ENCODE peak calls at places on chromosomes 16 and 17, in nine cellular contexts. One of them, this sample, is unnamed.
A peak's percentile ranks its signal among the peaks of the same experiment; 100 is the strongest.

GRCh38 chr17:56608941-56609340 is 15.4 kb downstream of the NOG start:
- DNase-seq in BJ: no peak
- DNase-seq in neural progenitor cell: no peak
- DNase-seq in uterus: no peak
- DNase-seq in upper lobe of right lung: no peak
- DNase-seq in GM06990: no peak
- DNase-seq in heart right ventricle: no peak
- DNase-seq in BE2C: no peak
- DNase-seq in heart left ventricle: no peak
- DNase-seq in this sample: no peak

GRCh38 chr17:64020068-64020766 is at the start of gene ICAM2:
- DNase-seq in heart right ventricle: peak; percentile 63
- DNase-seq in neural progenitor cell: no peak
- DNase-seq in upper lobe of right lung: no peak
- DNase-seq in BE2C: no peak
- DNase-seq in uterus: peak; percentile 33
- DNase-seq in heart left ventricle: peak; percentile 83
- DNase-seq in GM06990: peak; percentile 85
- DNase-seq in BJ: no peak
- DNase-seq in this sample: no peak

GRCh38 chr16:2154533-2155090 is 970 bp upstream of the TRAF7 start:
- DNase-seq in heart right ventricle: no peak
- DNase-seq in uterus: no peak
- DNase-seq in neural progenitor cell: no peak
- DNase-seq in heart left ventricle: no peak
- DNase-seq in GM06990: no peak
- DNase-seq in upper lobe of right lung: no peak
- DNase-seq in BJ: no peak
- DNase-seq in BE2C: no peak
- DNase-seq in this sample: no peak

GRCh38 chr16:56246051-56246817 is 54.9 kb downstream of the GNAO1 start:
- DNase-seq in heart right ventricle: no peak
- DNase-seq in neural progenitor cell: peak; percentile 19
- DNase-seq in upper lobe of right lung: no peak
- DNase-seq in GM06990: no peak
- DNase-seq in heart left ventricle: no peak
- DNase-seq in uterus: no peak
- DNase-seq in BJ: peak; percentile 55
- DNase-seq in BE2C: peak; percentile 91
- DNase-seq in this sample: peak; percentile 85

GRCh38 chr16:66510711-66511614 is 39.0 kb downstream of the TK2 start:
- DNase-seq in GM06990: no peak
- DNase-seq in upper lobe of right lung: no peak
- DNase-seq in neural progenitor cell: peak; percentile 22
- DNase-seq in BE2C: no peak
- DNase-seq in uterus: no peak
- DNase-seq in BJ: no peak
- DNase-seq in heart left ventricle: no peak
- DNase-seq in heart right ventricle: no peak
- DNase-seq in this sample: no peak

GRCh38 chr17:11506635-11507034 is 91.6 kb upstream of the DNAH9 start:
- DNase-seq in GM06990: no peak
- DNase-seq in BJ: no peak
- DNase-seq in heart right ventricle: no peak
- DNase-seq in uterus: no peak
- DNase-seq in heart left ventricle: no peak
- DNase-seq in neural progenitor cell: peak; percentile 88
- DNase-seq in BE2C: no peak
- DNase-seq in upper lobe of right lung: no peak
- DNase-seq in this sample: no peak

GRCh38 chr17:2034806-2035548 is 5.0 kb downstream of the DPH1 start:
- DNase-seq in neural progenitor cell: no peak
- DNase-seq in heart right ventricle: no peak
- DNase-seq in upper lobe of right lung: no peak
- DNase-seq in uterus: no peak
- DNase-seq in BE2C: no peak
- DNase-seq in BJ: no peak
- DNase-seq in heart left ventricle: no peak
- DNase-seq in GM06990: no peak
- DNase-seq in this sample: no peak

GRCh38 chr17:6688944-6689343 is 24.2 kb downstream of the SLC13A5 start:
- DNase-seq in upper lobe of right lung: no peak
- DNase-seq in heart right ventricle: no peak
- DNase-seq in BJ: no peak
- DNase-seq in heart left ventricle: no peak
- DNase-seq in BE2C: no peak
- DNase-seq in uterus: no peak
- DNase-seq in GM06990: no peak
- DNase-seq in neural progenitor cell: no peak
- DNase-seq in this sample: no peak

GRCh38 chr17:81043725-81044427 is 8.9 kb downstream of the BAIAP2 start:
- DNase-seq in heart left ventricle: no peak
- DNase-seq in uterus: no peak
- DNase-seq in GM06990: no peak
- DNase-seq in BJ: no peak
- DNase-seq in BE2C: no peak
- DNase-seq in neural progenitor cell: peak; percentile 61
- DNase-seq in heart right ventricle: peak; percentile 34
- DNase-seq in upper lobe of right lung: peak; percentile 90
- DNase-seq in this sample: peak; percentile 90

GRCh38 chr17:57038486-57038885 is 46.6 kb upstream of the AKAP1 start:
- DNase-seq in BJ: no peak
- DNase-seq in BE2C: no peak
- DNase-seq in heart right ventricle: no peak
- DNase-seq in heart left ventricle: no peak
- DNase-seq in uterus: no peak
- DNase-seq in GM06990: no peak
- DNase-seq in upper lobe of right lung: no peak
- DNase-seq in neural progenitor cell: no peak
- DNase-seq in this sample: no peak

GRCh38 chr16:83968891-83969672 is 1.0 kb downstream of the NECAB2 start:
- DNase-seq in GM06990: no peak
- DNase-seq in heart left ventricle: no peak
- DNase-seq in BJ: no peak
- DNase-seq in uterus: no peak
- DNase-seq in neural progenitor cell: peak; percentile 47
- DNase-seq in BE2C: no peak
- DNase-seq in upper lobe of right lung: no peak
- DNase-seq in heart right ventricle: no peak
- DNase-seq in this sample: no peak

GRCh38 chr17:37360632-37361031 is 15.2 kb upstream of the C17orf78 start:
- DNase-seq in BE2C: no peak
- DNase-seq in GM06990: no peak
- DNase-seq in uterus: no peak
- DNase-seq in BJ: no peak
- DNase-seq in heart left ventricle: no peak
- DNase-seq in heart right ventricle: no peak
- DNase-seq in upper lobe of right lung: no peak
- DNase-seq in neural progenitor cell: no peak
- DNase-seq in this sample: no peak

GRCh38 chr17:43389022-43389947 is 9.5 kb upstream of the ARL4D start:
- DNase-seq in uterus: peak; percentile 83
- DNase-seq in neural progenitor cell: peak; percentile 81
- DNase-seq in GM06990: peak; percentile 81
- DNase-seq in heart right ventricle: peak; percentile 76
- DNase-seq in heart left ventricle: peak; percentile 82
- DNase-seq in BJ: no peak
- DNase-seq in BE2C: peak; percentile 87
- DNase-seq in upper lobe of right lung: peak; percentile 92
- DNase-seq in this sample: no peak

GRCh38 chr17:76191891-76192290 is 48.4 kb downstream of the RNF157 start:
- DNase-seq in BE2C: no peak
- DNase-seq in BJ: no peak
- DNase-seq in uterus: no peak
- DNase-seq in upper lobe of right lung: no peak
- DNase-seq in heart right ventricle: no peak
- DNase-seq in neural progenitor cell: no peak
- DNase-seq in heart left ventricle: no peak
- DNase-seq in GM06990: peak; percentile 69
- DNase-seq in this sample: no peak

GRCh38 chr17:44830359-44831269 is 527 bp upstream of the GJC1 start:
- DNase-seq in upper lobe of right lung: peak; percentile 62
- DNase-seq in uterus: peak; percentile 43
- DNase-seq in BE2C: peak; percentile 31
- DNase-seq in BJ: no peak
- DNase-seq in heart left ventricle: peak; percentile 30
- DNase-seq in GM06990: peak; percentile 37
- DNase-seq in neural progenitor cell: peak; percentile 60
- DNase-seq in heart right ventricle: peak; percentile 32
- DNase-seq in this sample: no peak

GRCh38 chr17:45432405-45433113 is at the start of gene ARHGAP27:
- DNase-seq in GM06990: no peak
- DNase-seq in BJ: no peak
- DNase-seq in neural progenitor cell: peak; percentile 54
- DNase-seq in upper lobe of right lung: peak; percentile 87
- DNase-seq in heart left ventricle: peak; percentile 78
- DNase-seq in uterus: no peak
- DNase-seq in BE2C: no peak
- DNase-seq in heart right ventricle: peak; percentile 77
- DNase-seq in this sample: no peak

GRCh38 chr16:88200896-88201185 is 181.9 kb upstream of the ZNF469 start:
- DNase-seq in heart left ventricle: no peak
- DNase-seq in GM06990: no peak
- DNase-seq in BE2C: no peak
- DNase-seq in upper lobe of right lung: peak; percentile 47
- DNase-seq in uterus: no peak
- DNase-seq in heart right ventricle: no peak
- DNase-seq in BJ: no peak
- DNase-seq in neural progenitor cell: no peak
- DNase-seq in this sample: no peak

GRCh38 chr16:55562936-55563335 is 3.5 kb upstream of the CAPNS2 start:
- DNase-seq in neural progenitor cell: no peak
- DNase-seq in heart right ventricle: no peak
- DNase-seq in BE2C: no peak
- DNase-seq in GM06990: no peak
- DNase-seq in uterus: no peak
- DNase-seq in upper lobe of right lung: no peak
- DNase-seq in heart left ventricle: no peak
- DNase-seq in BJ: no peak
- DNase-seq in this sample: no peak

GRCh38 chr16:53754938-53755910 is 51.3 kb downstream of the FTO start:
- DNase-seq in upper lobe of right lung: no peak
- DNase-seq in BE2C: no peak
- DNase-seq in heart left ventricle: no peak
- DNase-seq in GM06990: no peak
- DNase-seq in BJ: no peak
- DNase-seq in neural progenitor cell: no peak
- DNase-seq in uterus: peak; percentile 86
- DNase-seq in heart right ventricle: no peak
- DNase-seq in this sample: peak; percentile 65
- TF ChIP-seq CTCF in upper lobe of right lung: no peak
- TF ChIP-seq CTCF in BE2C: no peak
- TF ChIP-seq CTCF in heart left ventricle: no peak
- TF ChIP-seq CTCF in GM06990: no peak
- TF ChIP-seq CTCF in BJ: no peak
- TF ChIP-seq CTCF in neural progenitor cell: no peak
- TF ChIP-seq CTCF in uterus: no peak
- TF ChIP-seq CTCF in heart right ventricle: no peak
- TF ChIP-seq CTCF in this sample: no peak

GRCh38 chr17:19343671-19344151 is 18.8 kb downstream of the B9D1 start:
- DNase-seq in BJ: no peak
- DNase-seq in GM06990: no peak
- DNase-seq in heart right ventricle: no peak
- DNase-seq in uterus: peak; percentile 57
- DNase-seq in neural progenitor cell: no peak
- DNase-seq in upper lobe of right lung: peak; percentile 62
- DNase-seq in BE2C: no peak
- DNase-seq in heart left ventricle: no peak
- DNase-seq in this sample: no peak

GRCh38 chr17:19341211-19341631 is 21.3 kb downstream of the B9D1 start:
- DNase-seq in GM06990: no peak
- DNase-seq in BE2C: no peak
- DNase-seq in neural progenitor cell: no peak
- DNase-seq in uterus: peak; percentile 13
- DNase-seq in BJ: no peak
- DNase-seq in heart right ventricle: no peak
- DNase-seq in upper lobe of right lung: peak; percentile 32
- DNase-seq in heart left ventricle: no peak
- DNase-seq in this sample: no peak

GRCh38 chr17:19343256-19343630 is 19.3 kb downstream of the B9D1 start:
- DNase-seq in heart right ventricle: no peak
- DNase-seq in heart left ventricle: no peak
- DNase-seq in neural progenitor cell: no peak
- DNase-seq in BE2C: no peak
- DNase-seq in GM06990: no peak
- DNase-seq in uterus: peak; percentile 19
- DNase-seq in upper lobe of right lung: no peak
- DNase-seq in BJ: no peak
- DNase-seq in this sample: no peak

GRCh38 chr17:19341641-19342610 is 20.6 kb downstream of the B9D1 start:
- DNase-seq in heart right ventricle: no peak
- DNase-seq in upper lobe of right lung: peak; percentile 59
- DNase-seq in neural progenitor cell: no peak
- DNase-seq in uterus: peak; percentile 18
- DNase-seq in heart left ventricle: no peak
- DNase-seq in BJ: no peak
- DNase-seq in GM06990: no peak
- DNase-seq in BE2C: no peak
- DNase-seq in this sample: no peak

GRCh38 chr17:19342611-19343255 is 19.8 kb downstream of the B9D1 start:
- DNase-seq in heart left ventricle: no peak
- DNase-seq in BJ: no peak
- DNase-seq in upper lobe of right lung: peak; percentile 60
- DNase-seq in GM06990: no peak
- DNase-seq in heart right ventricle: no peak
- DNase-seq in neural progenitor cell: no peak
- DNase-seq in uterus: peak; percentile 28
- DNase-seq in BE2C: no peak
- DNase-seq in this sample: no peak
- H3K36me3 ChIP-seq in heart left ventricle: no peaks in the 10 kb centered on the region
- H3K36me3 ChIP-seq in BJ: peaks cover 2% of the 10 kb centered on the region
- H3K36me3 ChIP-seq in upper lobe of right lung: no peaks in the 10 kb centered on the region
- H3K36me3 ChIP-seq in GM06990: no peaks in the 10 kb centered on the region
- H3K36me3 ChIP-seq in heart right ventricle: no peaks in the 10 kb centered on the region
- H3K36me3 ChIP-seq in neural progenitor cell: no peaks in the 10 kb centered on the region
- H3K36me3 ChIP-seq in uterus: no peaks in the 10 kb centered on the region
- H3K36me3 ChIP-seq in BE2C: no peaks in the 10 kb centered on the region
- H3K36me3 ChIP-seq in this sample: no peaks in the 10 kb centered on the region

GRCh38 chr17:39633570-39634183 is 3.3 kb upstream of the STARD3 start:
- DNase-seq in upper lobe of right lung: no peak
- DNase-seq in BE2C: no peak
- DNase-seq in BJ: no peak
- DNase-seq in uterus: no peak
- DNase-seq in heart right ventricle: no peak
- DNase-seq in GM06990: no peak
- DNase-seq in heart left ventricle: no peak
- DNase-seq in neural progenitor cell: no peak
- DNase-seq in this sample: no peak
- H3K4me3 ChIP-seq in upper lobe of right lung: no peak overlapping the region
- H3K4me3 ChIP-seq in BE2C: no peak overlapping the region
- H3K4me3 ChIP-seq in BJ: no peak overlapping the region
- H3K4me3 ChIP-seq in uterus: no peak overlapping the region
- H3K4me3 ChIP-seq in heart right ventricle: no peak overlapping the region
- H3K4me3 ChIP-seq in GM06990: no peak overlapping the region
- H3K4me3 ChIP-seq in heart left ventricle: no peak overlapping the region
- H3K4me3 ChIP-seq in neural progenitor cell: no peak overlapping the region
- H3K4me3 ChIP-seq in this sample: no peak overlapping the region

GRCh38 chr16:24906199-24906808 is 60.5 kb downstream of the SLC5A11 start:
- DNase-seq in neural progenitor cell: no peak
- DNase-seq in heart left ventricle: no peak
- DNase-seq in BJ: no peak
- DNase-seq in heart right ventricle: no peak
- DNase-seq in BE2C: no peak
- DNase-seq in GM06990: no peak
- DNase-seq in upper lobe of right lung: no peak
- DNase-seq in uterus: no peak
- DNase-seq in this sample: no peak
- TF ChIP-seq CTCF in neural progenitor cell: peak; percentile 54
- TF ChIP-seq CTCF in heart left ventricle: peak; percentile 37
- TF ChIP-seq CTCF in BJ: peak; percentile 58
- TF ChIP-seq CTCF in heart right ventricle: peak; percentile 53
- TF ChIP-seq CTCF in BE2C: peak; percentile 45
- TF ChIP-seq CTCF in GM06990: peak; percentile 29
- TF ChIP-seq CTCF in upper lobe of right lung: peak; percentile 43
- TF ChIP-seq CTCF in uterus: peak; percentile 9
- TF ChIP-seq CTCF in this sample: peak; percentile 29